ENCODE peak calls at places on chromosomes 2 and 18, in four cellular contexts. Q is GM12878, B is HCT116, K is A549. V is an unnamed sample.

GRCh38 chr2:153074207-153074606 is 355.8 kb downstream of the ARL6IP6 start:
- DNase-seq in Q (no peak), B (no peak), K (no peak), V (no peak)

GRCh38 chr2:194938066-194938465 is 719.0 kb upstream of the SLC39A10 start:
- DNase-seq in Q (no peak), B (no peak), K (no peak), V (no peak)

GRCh38 chr2:236629961-236630872 is 60.6 kb downstream of the ACKR3 start:
- DNase-seq in Q (no peak), B (no peak), K (no peak), V (no peak)

GRCh38 chr2:188369365-188369764 is 77.7 kb downstream of the GULP1 start:
- DNase-seq in Q (no peak), B (peak), K (peak), V (peak)

GRCh38 chr2:241612156-241613017 is 24.6 kb downstream of the THAP4 start:
- DNase-seq in Q (no peak), B (no peak), K (no peak), V (no peak)

GRCh38 chr2:68357608-68358337 is 7.3 kb upstream of the PLEK start:
- DNase-seq in Q (no peak), B (peak), K (peak), V (peak)

GRCh38 chr2:37973615-37974353 is 48.7 kb downstream of the RMDN2 start:
- DNase-seq in Q (no peak), B (no peak), K (no peak), V (peak)

GRCh38 chr18:63318882-63319382 is 637 bp downstream of the BCL2 start:
- DNase-seq in Q (no peak), B (no peak), K (no peak), V (no peak)

GRCh38 chr2:27083410-27084296 is 2.9 kb upstream of the KHK start:
- DNase-seq in Q (no peak), B (no peak), K (no peak), V (no peak)

GRCh38 chr18:59155140-59155539 is 15.5 kb downstream of the SEC11C start:
- DNase-seq in Q (no peak), B (no peak), K (no peak), V (no peak)

GRCh38 chr2:65527451-65528240 is 95.2 kb upstream of the SPRED2 start:
- DNase-seq in Q (no peak), B (no peak), K (no peak), V (no peak)

GRCh38 chr2:239528146-239528545 is 127.3 kb upstream of the HDAC4 start:
- DNase-seq in Q (no peak), B (no peak), K (no peak), V (no peak)

GRCh38 chr18:59005266-59005665 is 134.4 kb upstream of the SEC11C start:
- DNase-seq in Q (no peak), B (no peak), K (peak), V (peak)

GRCh38 chr2:3726511-3726910 is 23.1 kb downstream of the DCDC2C start:
- DNase-seq in Q (no peak), B (no peak), K (no peak), V (no peak)

GRCh38 chr2:170885130-170885791 is 43.8 kb upstream of the GORASP2 start:
- DNase-seq in Q (no peak), B (no peak), K (no peak), V (peak)

GRCh38 chr2:99819766-99820165 is 322.6 kb downstream of the AFF3 start:
- DNase-seq in Q (no peak), B (no peak), K (no peak), V (peak)

GRCh38 chr2:215717627-215718412 is 282.0 kb upstream of the FN1 start:
- DNase-seq in Q (no peak), B (no peak), K (no peak), V (no peak)

GRCh38 chr2:43223412-43224040 is 2.9 kb downstream of the ZFP36L2 start:
- DNase-seq in Q (no peak), B (no peak), K (no peak), V (no peak)

GRCh38 chr2:43224571-43225092 is 1.8 kb downstream of the ZFP36L2 start:
- DNase-seq in Q (no peak), B (no peak), K (no peak), V (peak)

GRCh38 chr2:43222472-43223146 is 3.8 kb downstream of the ZFP36L2 start:
- DNase-seq in Q (no peak), B (no peak), K (no peak), V (no peak)

GRCh38 chr2:43225093-43225787 is 1.2 kb downstream of the ZFP36L2 start:
- DNase-seq in Q (no peak), B (no peak), K (no peak), V (peak)

DNA sequence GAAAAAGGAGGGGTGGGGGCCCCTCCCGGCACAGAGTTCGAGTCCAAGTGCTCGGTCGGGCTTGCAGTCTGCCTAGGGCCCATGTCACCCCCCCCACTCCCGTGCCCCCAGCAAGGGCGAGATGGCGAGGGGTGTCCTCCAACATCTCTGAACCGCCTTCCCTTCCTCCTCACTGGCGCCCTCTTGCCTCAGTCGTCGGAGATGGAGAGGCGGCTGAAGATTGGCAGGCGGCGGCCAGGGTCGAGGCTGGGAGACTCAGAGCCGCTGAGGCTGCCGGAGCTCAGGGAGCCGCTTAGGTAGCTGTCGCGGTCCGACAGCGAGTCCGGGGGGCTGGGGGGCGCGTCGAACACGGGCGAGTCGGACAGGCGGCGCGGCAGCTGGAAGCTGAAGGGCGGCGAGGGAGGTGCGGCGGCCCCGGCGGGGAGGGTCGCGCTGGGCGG is 2.3 kb downstream of the ZFP36L2 start:
- DNase-seq in Q (no peak), B (no peak), K (no peak), V (peak)
- TF ChIP-seq REST in Q (no peak), B (no peak), K (no peak), V (no peak)

GRCh38 chr2:96326990-96327820 is 2.1 kb downstream of the ITPRIPL1 start:
- DNase-seq in Q (no peak), B (no peak), K (no peak), V (no peak)

GRCh38 chr2:96330407-96330806 is 5.2 kb upstream of the NCAPH start:
- DNase-seq in Q (no peak), B (no peak), K (no peak), V (no peak)

GRCh38 chr2:96326564-96326963 is 1.4 kb downstream of the ITPRIPL1 start:
- DNase-seq in Q (no peak), B (no peak), K (no peak), V (no peak)

GRCh38 chr2:96329416-96329815 is 4.3 kb downstream of the ITPRIPL1 start:
- DNase-seq in Q (no peak), B (no peak), K (no peak), V (no peak)

DNA sequence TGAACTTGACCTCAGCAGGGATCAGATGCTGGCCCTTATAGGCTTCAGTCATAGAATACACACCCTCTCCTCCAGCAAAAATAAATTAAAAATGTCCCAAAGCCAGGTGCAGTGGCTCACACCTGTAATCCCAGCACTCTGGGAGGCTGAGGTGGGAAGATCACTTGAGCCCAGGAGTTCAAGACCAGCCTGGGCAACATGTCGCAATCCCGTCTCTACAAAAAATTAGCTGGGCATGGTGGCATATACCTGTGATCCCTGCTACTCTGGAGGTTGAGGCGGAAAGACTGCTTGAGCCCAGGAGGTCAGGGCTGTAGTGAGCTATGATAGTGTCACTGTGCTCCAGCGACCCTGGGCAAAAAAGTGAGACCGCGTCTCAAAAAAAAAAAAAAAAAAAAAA is 4.8 kb downstream of the ITPRIPL1 start:
- DNase-seq in Q (no peak), B (no peak), K (no peak), V (no peak)
- TF ChIP-seq REST in Q (no peak), B (no peak), K (no peak), V (no peak)

DNA sequence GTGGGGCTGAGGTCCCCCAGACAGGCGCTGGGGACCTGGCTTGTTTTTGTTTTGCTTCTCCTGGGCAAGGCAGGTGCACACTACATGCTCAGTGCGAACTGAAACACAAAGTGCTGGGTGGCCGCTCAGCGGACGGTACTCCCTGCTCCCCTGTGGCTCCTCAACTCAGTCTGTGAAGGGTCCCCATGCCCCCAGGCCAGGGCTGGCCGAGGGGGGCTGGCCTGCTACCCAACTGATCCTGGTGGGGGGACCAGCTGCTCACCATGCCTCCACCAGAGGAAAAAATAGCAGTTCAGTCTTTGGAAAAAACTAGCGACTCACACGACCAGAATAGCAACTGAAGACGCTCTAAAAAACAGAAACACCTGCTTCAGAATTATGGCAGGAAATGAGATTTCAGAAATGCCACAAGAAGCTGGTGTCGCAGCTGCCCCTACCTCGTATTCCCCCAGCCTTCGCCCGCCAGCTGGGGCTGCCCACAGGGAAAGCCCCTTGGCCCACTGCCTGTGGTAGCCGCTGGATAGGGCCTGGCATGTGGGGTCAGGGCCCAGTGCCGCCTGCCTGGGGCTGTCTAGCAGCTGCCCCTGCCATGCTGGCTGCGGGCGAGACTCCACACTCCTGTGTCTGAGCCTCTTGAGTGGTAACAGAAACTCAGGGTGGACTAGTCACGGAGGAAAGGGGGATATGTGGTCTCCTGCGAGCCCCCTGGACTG is 43.7 kb downstream of the MEX3C start:
- DNase-seq in Q (peak), B (no peak), K (no peak), V (no peak)
- TF ChIP-seq REST in Q (no peak), B (no peak), K (no peak), V (no peak)

GRCh38 chr2:151973901-151974199 is 125.0 kb downstream of the CACNB4 start:
- DNase-seq in Q (no peak), B (no peak), K (no peak), V (peak)
- TF ChIP-seq REST in Q (no peak), B (no peak), K (no peak), V (no peak)

DNA sequence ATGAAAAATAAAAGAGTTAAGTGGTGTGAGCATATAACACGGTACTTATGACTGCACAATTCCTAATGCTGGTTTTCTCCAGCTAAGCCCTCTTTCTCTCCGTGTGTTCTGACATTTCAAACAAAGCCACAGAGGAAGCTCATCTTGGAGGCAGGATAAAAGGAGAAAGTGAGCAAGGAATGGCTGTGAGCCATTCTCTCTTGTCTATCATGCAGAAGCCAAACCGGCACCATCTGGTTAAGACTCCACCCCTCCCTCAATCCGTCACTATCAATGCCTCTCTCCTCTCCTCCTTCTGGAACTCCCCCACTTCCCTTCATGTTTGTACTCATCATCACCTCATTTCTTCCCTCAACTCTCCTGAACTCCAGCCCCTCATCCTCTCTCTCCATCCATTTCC is 210.4 kb downstream of the TMEM163 start:
- DNase-seq in Q (no peak), B (no peak), K (no peak), V (no peak)
- TF ChIP-seq REST in Q (no peak), B (no peak), K (no peak), V (no peak)

GRCh38 chr2:96817882-96818281 is 1.8 kb downstream of the CNNM3 start:
- DNase-seq in Q (no peak), B (no peak), K (no peak), V (no peak)

GRCh38 chr2:96816127-96816835 is at the start of gene CNNM3:
- DNase-seq in Q (no peak), B (peak), K (peak), V (peak)

GRCh38 chr2:96811916-96812315 is 4.2 kb upstream of the CNNM3 start:
- DNase-seq in Q (no peak), B (no peak), K (no peak), V (no peak)

GRCh38 chr2:96816836-96817702 is 1.0 kb downstream of the CNNM3 start:
- DNase-seq in Q (no peak), B (no peak), K (no peak), V (peak)

DNA sequence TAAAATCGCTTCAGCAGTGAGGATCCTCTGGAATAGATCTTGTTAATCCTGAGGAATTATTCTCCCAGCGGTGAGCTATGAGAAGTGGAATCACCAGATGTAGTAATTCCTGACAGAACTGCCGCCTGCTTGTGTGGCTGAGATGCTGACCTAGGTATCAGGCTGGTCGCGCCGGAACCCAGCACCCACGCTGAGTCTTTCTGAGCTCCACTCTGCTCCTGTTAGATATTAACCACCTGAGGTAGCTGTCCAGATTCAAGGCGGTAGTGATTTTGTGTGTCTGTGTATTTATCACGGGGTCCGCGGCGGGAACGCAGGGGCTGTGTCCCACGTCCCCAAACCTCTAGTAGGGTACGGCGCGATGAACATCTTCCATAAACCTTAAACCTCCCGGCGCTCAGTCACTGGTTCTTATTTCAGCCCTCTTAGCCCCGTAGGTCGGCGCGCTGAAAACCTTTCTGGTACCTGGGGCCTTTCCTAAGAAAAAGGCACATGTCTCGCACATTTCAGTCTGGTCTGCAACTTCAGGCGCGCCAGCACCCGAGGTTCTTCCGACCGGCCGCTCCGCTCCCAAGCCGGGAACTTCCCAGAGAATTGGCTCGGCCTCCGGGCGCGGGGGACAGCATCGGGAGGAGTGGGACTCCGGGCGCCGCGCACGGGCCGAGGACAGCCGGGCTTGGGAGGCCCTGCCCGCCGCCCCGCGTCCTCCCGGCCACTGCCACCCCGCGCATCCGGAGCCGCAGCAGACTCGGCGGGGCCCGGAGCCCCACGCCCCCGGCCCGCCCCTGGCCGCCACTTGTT is 542 bp upstream of the CNNM3 start:
- DNase-seq in Q (no peak), B (no peak), K (peak), V (peak)
- TF ChIP-seq REST in Q (no peak), B (no peak), K (no peak), V (no peak)

GRCh38 chr2:28269019-28269784 is 123.5 kb upstream of the FOSL2 start:
- DNase-seq in Q (no peak), B (peak), K (peak), V (peak)
- TF ChIP-seq REST in Q (no peak), B (no peak), K (no peak), V (no peak)

DNA sequence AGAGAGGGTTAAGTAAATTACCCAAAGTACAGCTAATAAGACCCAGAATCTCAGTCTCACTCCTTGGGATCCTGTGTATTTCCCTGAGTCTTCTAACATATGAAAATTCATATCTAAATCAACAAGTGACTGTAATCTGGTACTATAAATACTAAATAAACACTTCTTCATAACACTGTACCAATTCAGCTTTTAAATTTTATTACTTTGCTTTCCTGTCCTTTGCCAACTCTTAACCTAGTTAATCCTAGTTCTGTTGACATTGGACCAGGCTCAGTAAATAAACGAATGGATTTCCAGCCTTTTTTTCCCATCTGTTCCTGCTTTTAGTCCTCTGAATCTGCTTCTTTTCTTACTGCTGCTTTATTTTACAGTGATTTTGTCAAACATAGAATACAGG is 13.8 kb downstream of the MRPL35 start:
- DNase-seq in Q (no peak), B (no peak), K (no peak), V (no peak)
- TF ChIP-seq REST in Q (no peak), B (no peak), K (no peak), V (no peak)

GRCh38 chr2:71216501-71216900 is 10.4 kb downstream of the PAIP2B start:
- DNase-seq in Q (no peak), B (peak), K (no peak), V (no peak)

GRCh38 chr2:71223767-71224333 is 3.1 kb downstream of the PAIP2B start:
- DNase-seq in Q (no peak), B (peak), K (peak), V (peak)

GRCh38 chr2:71224935-71225334 is 2.0 kb downstream of the PAIP2B start:
- DNase-seq in Q (no peak), B (no peak), K (no peak), V (no peak)

GRCh38 chr2:71224457-71224856 is 2.4 kb downstream of the PAIP2B start:
- DNase-seq in Q (no peak), B (no peak), K (no peak), V (no peak)

GRCh38 chr2:71220743-71221142 is 6.2 kb downstream of the PAIP2B start:
- DNase-seq in Q (no peak), B (no peak), K (no peak), V (no peak)
- TF ChIP-seq REST in Q (peak), B (no peak), K (no peak), V (no peak)

GRCh38 chr2:85578243-85579180 is 1.1 kb downstream of the VAMP8 start:
- DNase-seq in Q (no peak), B (no peak), K (no peak), V (no peak)

GRCh38 chr2:85577063-85577385 is 362 bp upstream of the VAMP8 start:
- DNase-seq in Q (no peak), B (no peak), K (no peak), V (no peak)

GRCh38 chr2:85575739-85576138 is 1.6 kb upstream of the VAMP8 start:
- DNase-seq in Q (no peak), B (no peak), K (no peak), V (no peak)

GRCh38 chr2:85579266-85579935 is 2.0 kb downstream of the VAMP8 start:
- DNase-seq in Q (no peak), B (no peak), K (no peak), V (no peak)

DNA sequence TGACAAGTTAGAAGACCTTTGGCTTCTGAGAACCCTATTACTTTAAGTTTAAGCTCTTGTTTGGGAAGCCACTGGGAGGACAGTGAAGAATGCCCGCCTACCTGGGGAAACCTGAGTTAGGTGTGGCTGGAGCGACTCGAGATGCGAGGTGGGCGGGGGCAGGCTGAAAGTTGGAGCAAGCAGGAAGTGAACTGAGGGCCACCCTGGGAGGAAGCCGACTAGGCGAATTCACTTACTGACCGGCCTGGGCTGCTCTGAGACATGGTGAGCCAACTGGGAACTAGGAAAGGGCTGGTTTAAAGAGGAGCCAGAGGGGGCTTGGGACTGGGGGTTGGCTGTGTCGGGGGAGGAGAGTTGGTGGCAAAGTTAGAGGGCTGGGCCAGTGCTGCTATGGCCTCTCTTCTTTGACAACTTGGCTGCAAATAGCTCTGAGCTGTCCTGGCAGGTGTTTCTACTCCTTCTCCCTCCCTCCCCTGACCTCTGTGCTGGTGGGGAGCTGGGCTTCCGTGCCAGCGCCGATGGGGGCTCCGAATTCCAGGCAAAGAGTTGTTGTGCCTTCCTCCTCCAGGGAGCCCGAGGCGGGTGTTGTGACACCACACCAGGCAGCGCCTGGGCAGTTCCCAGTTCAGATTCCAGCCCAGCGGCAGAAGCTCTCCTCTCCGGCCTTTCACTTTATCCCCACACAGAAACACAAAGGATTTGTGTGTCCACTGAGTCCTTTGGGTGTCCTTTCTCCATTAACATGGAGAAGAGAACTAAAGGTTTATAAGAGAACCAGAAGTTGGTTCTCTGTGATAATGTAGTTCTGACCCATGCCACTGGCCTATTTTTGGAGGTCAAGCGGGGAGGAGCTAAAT is at the start of gene VAMP8:
- DNase-seq in Q (no peak), B (peak), K (no peak), V (peak)
- TF ChIP-seq REST in Q (no peak), B (no peak), K (no peak), V (no peak)